ENCODE peak calls at places on chromosomes 3 and 15, in four cellular contexts. M is GM12878, K is H1, S is HepG2. G is an unnamed sample.

GRCh38 chr3:11559816-11560633 is 83.7 kb downstream of the VGLL4 start:
- DNase-seq in S (no peak), K (no peak), M (no peak), G (no peak)

GRCh38 chr3:197458179-197458707 is 97.5 kb downstream of the BDH1 start:
- DNase-seq in M (no peak), S (peak), K (no peak), G (no peak)

GRCh38 chr3:193903976-193904375 is 232.0 kb upstream of the HES1 start:
- DNase-seq in M (no peak), K (no peak), S (no peak), G (no peak)

GRCh38 chr3:127822166-127822835 is at the start of gene MGLL:
- DNase-seq in M (no peak), K (no peak), S (no peak), G (no peak)

GRCh38 chr3:38030126-38031021 is 932 bp upstream of the PLCD1 start:
- DNase-seq in K (no peak), S (no peak), M (no peak), G (no peak)

GRCh38 chr3:64216706-64217105 is 8.6 kb downstream of the PRICKLE2 start:
- DNase-seq in K (no peak), S (no peak), M (no peak), G (no peak)

GRCh38 chr3:78917541-78917940 is 850.3 kb downstream of the ROBO1 start:
- DNase-seq in S (no peak), K (no peak), M (no peak), G (no peak)

GRCh38 chr3:8851703-8852102 is 82.3 kb upstream of the OXTR start:
- DNase-seq in K (no peak), M (no peak), S (peak), G (no peak)

GRCh38 chr15:26697913-26698312 is 75.0 kb downstream of the GABRB3 start:
- DNase-seq in M (no peak), K (no peak), S (no peak), G (no peak)

GRCh38 chr3:127546970-127547733 is 43.4 kb downstream of the TPRA1 start:
- DNase-seq in K (no peak), S (no peak), M (no peak), G (no peak)

GRCh38 chr3:40124918-40125317 is 184.6 kb upstream of the EIF1B start:
- DNase-seq in S (no peak), K (no peak), M (no peak), G (no peak)

GRCh38 chr3:40118031-40118610 is 191.4 kb upstream of the EIF1B start:
- DNase-seq in K (no peak), M (no peak), S (no peak), G (no peak)

GRCh38 chr3:40120067-40120692 is 189.3 kb upstream of the EIF1B start:
- DNase-seq in S (no peak), M (no peak), K (no peak), G (no peak)

GRCh38 chr3:40116478-40117162 is 192.9 kb upstream of the EIF1B start:
- DNase-seq in K (no peak), S (no peak), M (no peak), G (no peak)

DNA sequence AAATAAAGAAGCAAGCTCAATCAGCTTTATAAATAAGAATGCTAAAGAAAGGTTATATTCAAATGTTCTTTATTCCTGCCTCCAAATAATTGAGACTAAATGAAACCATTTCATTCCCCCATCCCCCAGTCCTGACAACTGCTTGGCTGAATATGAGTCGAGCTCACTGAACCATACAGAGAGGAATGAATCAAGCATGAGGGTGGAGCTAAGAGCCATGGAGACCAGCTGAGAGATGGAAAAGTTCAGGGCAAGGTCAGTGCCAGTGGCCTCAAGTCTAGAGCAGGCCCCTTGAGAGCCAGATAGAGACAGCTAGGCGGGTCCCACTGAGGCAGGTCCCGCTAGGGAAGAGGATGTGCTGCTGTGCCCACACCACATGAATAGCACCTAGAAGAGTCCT is 188.7 kb upstream of the EIF1B start:
- DNase-seq in M (no peak), K (no peak), S (no peak), G (no peak)
- TF ChIP-seq CBX5 in M (no peak), K (no peak), S (no peak), G (no peak)

DNA sequence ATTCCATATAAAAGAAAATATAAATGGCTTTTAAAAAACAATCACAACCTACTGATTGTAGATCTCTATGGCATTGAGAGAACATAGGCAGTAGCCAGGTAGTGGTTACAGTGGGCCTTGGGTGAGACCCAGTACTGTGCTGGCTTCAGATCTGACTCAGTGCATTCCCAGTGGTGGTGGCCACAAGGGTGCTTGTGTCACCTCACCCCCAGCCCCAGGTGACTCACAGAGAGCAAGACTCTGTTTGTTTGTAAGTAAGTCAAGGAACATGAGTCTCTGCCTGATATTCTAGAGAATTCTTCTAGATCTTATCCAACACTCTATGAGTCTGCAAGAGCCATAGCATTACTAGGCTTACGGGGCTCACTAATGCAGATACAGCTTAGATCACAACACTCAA is 118.8 kb upstream of the AZI2 start:
- DNase-seq in S (no peak), K (no peak), M (no peak), G (no peak)
- TF ChIP-seq CBX5 in S (no peak), K (no peak), M (no peak), G (no peak)

GRCh38 chr3:13896473-13897154 is 16.7 kb upstream of the WNT7A start:
- DNase-seq in K (no peak), M (peak), S (peak), G (peak)
- TF ChIP-seq CBX5 in K (no peak), M (no peak), S (no peak), G (no peak)

DNA sequence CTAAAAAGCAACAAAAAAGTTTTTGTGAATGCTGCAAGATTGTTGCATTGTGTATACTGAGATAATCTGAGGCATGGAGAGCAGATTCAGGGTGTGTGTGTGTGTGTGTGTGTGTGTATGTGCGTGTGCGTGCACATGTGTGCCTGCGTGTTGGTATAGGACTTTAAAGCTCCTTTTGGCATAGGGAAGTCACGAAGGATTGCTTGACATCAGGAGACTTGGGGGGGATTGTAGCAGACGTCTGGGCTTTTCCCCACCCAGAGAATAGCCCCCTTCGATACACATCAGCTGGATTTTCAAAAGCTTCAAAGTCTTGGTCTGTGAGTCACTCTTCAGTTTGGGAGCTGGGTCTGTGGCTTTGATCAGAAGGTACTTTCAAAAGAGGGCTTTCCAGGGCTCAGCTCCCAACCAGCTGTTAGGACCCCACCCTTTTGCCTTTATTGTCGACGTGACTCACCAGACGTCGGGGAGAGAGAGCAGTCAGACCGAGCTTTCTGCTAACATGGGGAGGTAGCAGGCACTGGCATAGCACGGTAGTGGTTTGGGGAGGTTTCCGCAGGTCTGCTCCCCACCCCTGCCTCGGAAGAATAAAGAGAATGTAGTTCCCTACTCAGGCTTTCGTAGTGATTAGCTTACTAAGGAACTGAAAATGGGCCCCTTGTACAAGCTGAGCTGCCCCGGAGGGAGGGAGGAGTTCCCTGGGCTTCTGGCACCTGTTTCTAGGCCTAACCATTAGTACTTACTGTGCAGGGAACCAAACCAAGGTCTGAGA is 4.7 kb downstream of the BHLHE40 start:
- DNase-seq in S (no peak), M (peak), K (no peak), G (peak)
- TF ChIP-seq CBX5 in S (no peak), M (no peak), K (no peak), G (no peak)

GRCh38 chr3:60291115-60291514 is 960.1 kb downstream of the FHIT start:
- DNase-seq in S (no peak), M (no peak), K (no peak), G (no peak)
- TF ChIP-seq CBX5 in S (no peak), M (no peak), K (no peak), G (no peak)

GRCh38 chr15:96353931-96354730 is 23.6 kb downstream of the NR2F2 start:
- DNase-seq in S (no peak), M (no peak), K (no peak), G (peak)
- TF ChIP-seq CBX5 in S (no peak), M (no peak), K (no peak), G (no peak)

GRCh38 chr3:155871746-155872158 is 1.3 kb downstream of the GMPS start:
- DNase-seq in M (no peak), K (no peak), S (no peak), G (no peak)

GRCh38 chr3:155869664-155870063 is 786 bp upstream of the GMPS start:
- DNase-seq in S (no peak), M (no peak), K (no peak), G (no peak)

GRCh38 chr3:155872904-155873646 is 2.6 kb downstream of the GMPS start:
- DNase-seq in M (no peak), K (no peak), S (no peak), G (no peak)

GRCh38 chr3:155870133-155870944 is at the start of gene GMPS:
- DNase-seq in M (peak), K (peak), S (peak), G (peak)

DNA sequence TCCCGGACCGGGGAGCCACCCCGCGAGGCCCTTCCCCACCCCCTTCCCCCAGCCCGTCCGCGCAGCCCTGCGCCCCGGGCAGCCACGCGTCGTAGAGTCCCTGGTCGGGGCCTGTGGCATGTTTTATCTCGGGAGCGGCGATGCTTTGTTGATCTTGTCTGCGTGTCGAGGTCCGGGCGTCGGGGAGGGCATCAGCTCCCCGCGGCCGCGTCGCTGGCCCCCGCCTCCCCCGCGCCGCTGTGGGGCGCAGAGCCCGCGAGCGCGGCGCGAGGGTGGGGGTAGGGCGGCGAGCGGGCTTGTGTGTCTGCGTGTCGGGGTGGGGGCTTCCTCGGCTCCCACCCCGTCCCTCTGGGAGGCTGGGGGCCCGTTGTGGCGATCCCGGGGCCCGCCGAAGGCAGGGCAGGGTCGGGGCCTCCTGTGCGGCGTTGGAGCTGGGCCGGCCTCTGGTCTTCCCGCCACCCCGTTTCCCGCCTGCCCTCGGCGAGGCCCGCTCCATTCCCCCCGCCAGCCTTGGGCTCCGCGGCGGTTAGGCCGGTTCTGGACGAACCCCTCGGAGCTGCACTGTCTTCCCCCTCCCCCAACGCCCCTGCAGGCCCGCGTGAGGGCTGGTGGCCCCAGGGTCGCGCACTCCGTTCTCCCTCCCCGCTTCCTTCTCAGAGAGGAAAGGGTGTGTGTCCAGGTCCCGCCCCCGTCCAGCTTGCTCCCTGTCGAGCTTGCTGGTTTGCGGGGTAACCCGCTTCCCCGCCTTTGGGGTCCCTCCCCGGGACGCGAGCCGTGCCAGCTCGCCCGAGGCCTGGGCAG is 695 bp downstream of the GMPS start:
- DNase-seq in M (no peak), S (no peak), K (no peak), G (peak)
- TF ChIP-seq CBX5 in M (no peak), S (no peak), K (no peak), G (no peak)